ENCODE peak calls at places on chromosomes 12 and 14, in seven cellular contexts. L is CD4-positive, alpha-beta memory T cell; D is SK-N-SH; T is fibroblast of the aortic adventitia; O is fibroblast of pulmonary artery; N is adipocyte; M is NCI-H1417 treated with DMSO at 0.1 percent for 48 hours. C is an unnamed sample.

GRCh38 chr12:52361553-52361952 is 5.7 kb downstream of the KRT85 start:
- DNase-seq in L (no peak), D (no peak), T (no peak), O (no peak), N (no peak), M (no peak), C (no peak)

GRCh38 chr14:35146711-35147149 is 24.4 kb downstream of the PRORP start:
- DNase-seq in L (no peak), D (no peak), T (no peak), O (no peak), N (no peak), M (no peak), C (no peak)

GRCh38 chr12:96301732-96302131 is 98.5 kb downstream of the CDK17 start:
- DNase-seq in L (no peak), D (peak), T (no peak), O (no peak), N (no peak), M (no peak), C (no peak)

GRCh38 chr12:52010152-52010622 is 3.4 kb downstream of the TAMALIN start:
- DNase-seq in L (no peak), D (peak), T (peak), O (peak), N (peak), M (no peak), C (peak)

GRCh38 chr14:100604709-100605108 is 17.5 kb upstream of the BEGAIN start:
- DNase-seq in L (no peak), D (no peak), T (no peak), O (no peak), N (no peak), M (no peak), C (peak)

GRCh38 chr14:30710870-30711269 is 88.8 kb downstream of the SCFD1 start:
- DNase-seq in L (no peak), D (no peak), T (peak), O (no peak), N (peak), M (no peak), C (no peak)

GRCh38 chr12:57888407-57889157 is 42.1 kb upstream of the CTDSP2 start:
- DNase-seq in L (peak), D (no peak), T (peak), O (peak), N (peak), M (peak), C (peak)

GRCh38 chr14:70448633-70449032 is 3.3 kb upstream of the ADAM21 start:
- DNase-seq in L (no peak), D (no peak), T (peak), O (peak), N (peak), M (no peak), C (no peak)

GRCh38 chr12:13581031-13581430 is 384.5 kb downstream of the EMP1 start:
- DNase-seq in L (no peak), D (no peak), T (no peak), O (no peak), N (no peak), M (no peak), C (no peak)

GRCh38 chr12:104201238-104202001 is 14.2 kb upstream of the TXNRD1 start:
- DNase-seq in L (peak), D (peak), T (peak), O (peak), N (peak), M (peak), C (peak)

GRCh38 chr12:3700861-3701260 is 52.0 kb downstream of the CRACR2A start:
- DNase-seq in L (no peak), D (no peak), T (peak), O (peak), N (peak), M (no peak), C (no peak)

GRCh38 chr14:50038398-50039119 is 77.8 kb downstream of the VCPKMT start:
- DNase-seq in L (no peak), D (no peak), T (peak), O (peak), N (peak), M (no peak), C (no peak)

C was measured in H7.